ENCODE peak calls at places on chromosomes 11 and 22, in ten cellular contexts. F is SK-N-DZ; H is activated CD8-positive, alpha-beta memory T cell treated with anti-CD3 and anti-CD28 coated beads, Interleukin-2, amount 50 U/mL, for 48 hours; N is fibroblast of the aortic adventitia; W is HEK293T; D is caudate nucleus; J is nucleus accumbens; Y is ELR; K is A549; Q is stomach. V is an unnamed sample.

GRCh38 chr11:43923327-43924111 is 18.9 kb upstream of the C11orf96 start:
- DNase-seq in F (peak), H (no peak), N (peak), W (no peak), D (no peak), J (no peak), Y (peak), K (peak), Q (no peak), V (no peak)

GRCh38 chr22:24486501-24486921 is 8.6 kb upstream of the UPB1 start:
- DNase-seq in F (no peak), H (no peak), N (peak), W (no peak), D (no peak), J (no peak), Y (peak), K (no peak), Q (no peak), V (no peak)

GRCh38 chr11:1896895-1897294 is 5.2 kb upstream of the PRR33 start:
- DNase-seq in F (no peak), H (no peak), N (no peak), W (no peak), D (no peak), J (no peak), Y (no peak), K (no peak), Q (no peak), V (no peak)

GRCh38 chr11:68468217-68468828 is 7.8 kb downstream of the PPP6R3 start:
- DNase-seq in F (no peak), H (no peak), N (no peak), W (no peak), D (no peak), J (no peak), Y (no peak), K (no peak), Q (no peak), V (no peak)

GRCh38 chr11:115264278-115264677 is 239.9 kb downstream of the CADM1 start:
- DNase-seq in F (no peak), H (no peak), N (no peak), W (no peak), D (no peak), J (no peak), Y (no peak), K (no peak), Q (no peak), V (no peak)

GRCh38 chr11:86460461-86461404 is 86.0 kb downstream of the CCDC81 start:
- DNase-seq in F (no peak), H (no peak), N (no peak), W (no peak), D (no peak), J (no peak), Y (peak), K (no peak), Q (no peak), V (no peak)

GRCh38 chr22:42381152-42381551 is 51.1 kb downstream of the NFAM1 start:
- DNase-seq in F (no peak), H (no peak), N (no peak), W (no peak), D (no peak), J (no peak), Y (no peak), K (no peak), Q (no peak), V (no peak)

GRCh38 chr22:31400023-31400397 is 606 bp downstream of the DRG1 start:
- DNase-seq in F (no peak), H (no peak), N (peak), W (no peak), D (no peak), J (no peak), Y (no peak), K (no peak), Q (no peak), V (peak)

GRCh38 chr22:43179151-43179910 is 7.6 kb downstream of the TTLL12 start:
- DNase-seq in F (no peak), H (no peak), N (no peak), W (no peak), D (no peak), J (no peak), Y (no peak), K (no peak), Q (no peak), V (no peak)

GRCh38 chr11:6572215-6572614 is 31.2 kb downstream of the RRP8 start:
- DNase-seq in F (no peak), H (no peak), N (peak), W (no peak), D (no peak), J (no peak), Y (peak), K (no peak), Q (no peak), V (no peak)

GRCh38 chr22:24407278-24407665 is 20.1 kb upstream of the ADORA2A start:
- DNase-seq in F (no peak), H (no peak), N (no peak), W (no peak), D (no peak), J (no peak), Y (no peak), K (no peak), Q (no peak), V (no peak)

GRCh38 chr11:116071241-116071640 is 567.0 kb upstream of the CADM1 start:
- DNase-seq in F (no peak), H (no peak), N (no peak), W (no peak), D (no peak), J (no peak), Y (no peak), K (no peak), Q (no peak), V (no peak)

GRCh38 chr11:95827661-95828060 is 37.4 kb downstream of the CEP57 start:
- DNase-seq in F (no peak), H (no peak), N (peak), W (no peak), D (no peak), J (no peak), Y (no peak), K (no peak), Q (no peak), V (no peak)

GRCh38 chr11:43830928-43831440 is 49.6 kb upstream of the ALKBH3 start:
- DNase-seq in F (no peak), H (peak), N (peak), W (no peak), D (peak), J (no peak), Y (peak), K (peak), Q (peak), V (peak)

GRCh38 chr22:25365491-25366261 is 146.2 kb downstream of the CRYBB2 start:
- DNase-seq in F (no peak), H (no peak), N (no peak), W (no peak), D (no peak), J (no peak), Y (no peak), K (no peak), Q (peak), V (no peak)

GRCh38 chr22:39341179-39341578 is 8.6 kb upstream of the SYNGR1 start:
- DNase-seq in F (no peak), H (no peak), N (no peak), W (no peak), D (no peak), J (no peak), Y (no peak), K (no peak), Q (no peak), V (no peak)

GRCh38 chr22:49518436-49518970 is 309.2 kb downstream of the BRD1 start:
- DNase-seq in F (no peak), H (no peak), N (no peak), W (no peak), D (no peak), J (no peak), Y (no peak), K (no peak), Q (no peak), V (no peak)